ENCODE peak calls at places on chromosomes 11 and 22, in seven cellular contexts. U is K562, S is breast epithelium, M is Peyer's patch, L is uterus, O is heart left ventricle, R is IMR-90. I is an unnamed sample.

GRCh38 chr11:33622231-33622630 is 78.4 kb downstream of the C11orf91 start:
- DNase-seq in S (no peak), M (no peak), O (no peak), L (no peak), R (peak; percentile 63), U (no peak), I (no peak)

GRCh38 chr11:10305262-10305963 is 540 bp downstream of the ADM start:
- DNase-seq in L (peak; percentile 44), R (peak; percentile 9), S (no peak), U (peak; percentile 10), M (peak; percentile 68), O (peak; percentile 80), I (peak; percentile 84)

GRCh38 chr11:35632301-35632700 is 14.0 kb downstream of the FJX1 start:
- DNase-seq in M (no peak), U (no peak), L (no peak), R (peak; percentile 42), S (no peak), O (no peak), I (no peak)

GRCh38 chr11:116833491-116833815 is 3.7 kb downstream of the APOC3 start:
- DNase-seq in S (no peak), R (no peak), M (peak; percentile 42), O (no peak), L (no peak), U (no peak), I (no peak)

GRCh38 chr11:7480132-7480531 is 5.2 kb upstream of the OLFML1 start:
- DNase-seq in M (no peak), O (no peak), U (no peak), S (no peak), L (no peak), R (no peak), I (no peak)

GRCh38 chr11:15757299-15757698 is 599.0 kb downstream of the SOX6 start:
- DNase-seq in R (no peak), U (no peak), O (no peak), M (no peak), L (no peak), S (no peak), I (no peak)

GRCh38 chr11:441418-442274 is at the start of gene ANO9:
- DNase-seq in M (peak; percentile 91), S (peak; percentile 74), R (no peak), U (peak; percentile 77), L (no peak), O (no peak), I (no peak)

GRCh38 chr22:48896766-48897637 is 930.7 kb downstream of the BRD1 start:
- DNase-seq in O (no peak), S (no peak), R (no peak), U (no peak), L (no peak), M (no peak), I (no peak)

GRCh38 chr11:41612415-41612814 is 153.0 kb upstream of the LRRC4C start:
- DNase-seq in L (no peak), O (no peak), S (no peak), U (no peak), M (no peak), R (no peak), I (no peak)

GRCh38 chr11:77107950-77108349 is 5.3 kb downstream of the OMP start:
- DNase-seq in L (peak; percentile 65), R (peak; percentile 95), M (peak; percentile 85), U (no peak), O (peak; percentile 71), S (no peak), I (no peak)

GRCh38 chr11:2369896-2370295 is 7.2 kb upstream of the CD81 start:
- DNase-seq in R (no peak), U (no peak), O (peak; percentile 10), L (no peak), S (no peak), M (no peak), I (no peak)

GRCh38 chr11:86873573-86874083 is 73.3 kb downstream of the PRSS23 start:
- DNase-seq in M (no peak), S (no peak), O (no peak), U (no peak), L (no peak), R (peak; percentile 31), I (no peak)

GRCh38 chr11:100680070-100680469 is 7.0 kb upstream of the ARHGAP42 start:
- DNase-seq in M (no peak), L (no peak), O (no peak), U (no peak), S (no peak), R (no peak), I (no peak)

GRCh38 chr11:72446929-72447753 is 12.8 kb upstream of the CLPB start:
- DNase-seq in S (no peak), L (no peak), R (peak; percentile 69), M (no peak), U (peak; percentile 61), O (no peak), I (peak; percentile 77)

GRCh38 chr11:116993599-116993998 is 104.6 kb downstream of the SIK3 start:
- DNase-seq in S (no peak), U (no peak), M (no peak), O (no peak), L (no peak), R (no peak), I (no peak)

GRCh38 chr11:117188620-117189081 is 10.1 kb downstream of the SIDT2 start:
- DNase-seq in M (peak; percentile 53), S (peak; percentile 36), L (peak; percentile 11), U (no peak), R (no peak), O (no peak), I (no peak)

GRCh38 chr11:64251986-64252837 is 882 bp downstream of the PLCB3 start:
- DNase-seq in R (no peak), L (peak; percentile 58), O (no peak), M (peak; percentile 86), S (no peak), U (peak; percentile 76), I (peak; percentile 46)

GRCh38 chr11:63917685-63918523 is 940 bp upstream of the RCOR2 start:
- DNase-seq in M (peak; percentile 60), S (no peak), U (peak; percentile 82), L (peak; percentile 72), O (peak; percentile 88), R (no peak), I (peak; percentile 23)

GRCh38 chr11:101435406-101435805 is 148.4 kb downstream of the TRPC6 start:
- DNase-seq in S (no peak), U (no peak), R (no peak), M (no peak), O (no peak), L (no peak), I (no peak)

GRCh38 chr11:13983081-13983751 is 20.7 kb downstream of the SPON1 start:
- DNase-seq in S (no peak), O (peak; percentile 60), U (no peak), L (peak; percentile 68), M (no peak), R (peak; percentile 64), I (no peak)

GRCh38 chr11:27909386-27909785 is 198.6 kb downstream of the KIF18A start:
- DNase-seq in S (no peak), M (no peak), U (no peak), O (no peak), L (no peak), R (no peak), I (no peak)

GRCh38 chr11:19576054-19576453 is 136.6 kb upstream of the NAV2 start:
- DNase-seq in R (peak; percentile 49), O (no peak), U (no peak), L (no peak), M (no peak), S (no peak), I (no peak)

GRCh38 chr22:28243539-28243938 is 324.5 kb upstream of the PITPNB start:
- DNase-seq in R (no peak), M (no peak), U (no peak), L (no peak), S (no peak), O (no peak), I (no peak)

GRCh38 chr22:36435516-36436415 is 45.7 kb downstream of the TXN2 start:
- DNase-seq in U (no peak), M (peak; percentile 85), O (no peak), S (peak; percentile 60), L (no peak), R (no peak), I (no peak)
- TF ChIP-seq POLR2A in U (no peak), M (no peak), O (no peak), S (no peak), L (no peak), R (no peak), I (no peak)

DNA sequence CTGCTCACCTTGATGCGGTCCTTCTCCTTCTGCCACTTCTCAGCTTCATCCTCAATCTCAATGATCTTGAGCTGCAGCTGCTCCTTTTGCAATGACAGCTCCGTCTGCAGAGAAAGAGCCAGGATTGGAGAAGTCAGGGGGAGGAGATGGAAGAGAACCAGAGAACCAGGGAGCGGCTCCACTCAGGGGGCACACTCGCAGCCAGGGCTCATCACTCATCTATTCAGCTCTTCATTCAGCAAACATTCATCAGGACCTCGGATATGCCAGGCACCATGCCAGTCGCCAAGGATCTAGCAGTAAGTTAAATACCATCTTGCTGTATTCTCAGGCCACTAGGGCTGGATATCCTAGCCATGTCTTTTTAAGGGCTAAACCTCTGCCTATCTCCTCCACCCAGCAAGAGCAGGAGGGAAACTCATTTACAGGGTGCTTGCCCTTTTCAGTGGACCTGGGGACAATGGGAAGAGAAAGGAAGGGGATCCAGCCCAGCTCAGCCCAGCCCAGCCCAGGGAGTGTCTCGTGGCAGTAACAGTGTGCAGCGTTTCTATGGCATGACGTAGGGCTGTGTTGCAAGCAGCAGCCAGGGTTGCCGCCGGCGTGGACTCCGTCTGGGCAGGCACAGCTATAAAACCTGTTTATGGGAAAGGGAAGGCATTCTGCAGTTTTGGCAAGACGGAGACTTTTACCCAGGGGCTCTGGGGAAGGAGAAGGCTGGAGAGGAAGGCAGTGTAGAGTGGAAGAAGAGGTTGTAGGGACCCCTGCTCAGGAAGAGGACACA is 9.3 kb downstream of the TRIM29 start:
- DNase-seq in O (peak; percentile 14), M (peak; percentile 89), U (no peak), S (peak; percentile 88), R (peak; percentile 8), L (peak; percentile 70), I (no peak)
- TF ChIP-seq POLR2A in O (no peak), M (peak; percentile 30), U (no peak), S (no peak), R (no peak), L (peak; percentile 16), I (no peak)

GRCh38 chr11:65854161-65854592 is 3.8 kb downstream of the CFL1 start:
- DNase-seq in S (no peak), R (no peak), M (peak; percentile 92), U (no peak), L (no peak), O (no peak), I (no peak)
- TF ChIP-seq POLR2A in S (no peak), R (no peak), M (peak; percentile 92), U (peak; percentile 20), L (no peak), O (no peak), I (no peak)

GRCh38 chr11:12380565-12381325 is 3.4 kb downstream of the PARVA start:
- DNase-seq in M (no peak), R (no peak), O (no peak), L (no peak), S (no peak), U (no peak), I (no peak)

GRCh38 chr11:12381875-12382274 is 4.5 kb downstream of the PARVA start:
- DNase-seq in U (no peak), O (no peak), M (no peak), S (no peak), R (no peak), L (no peak), I (no peak)

GRCh38 chr11:12376259-12376971 is 956 bp upstream of the PARVA start:
- DNase-seq in R (peak; percentile 91), O (no peak), M (peak; percentile 49), L (peak; percentile 81), U (no peak), S (no peak), I (no peak)

GRCh38 chr11:12377106-12377823 is at the start of gene PARVA:
- DNase-seq in L (peak; percentile 76), M (peak; percentile 63), U (no peak), S (peak; percentile 77), R (peak; percentile 81), O (peak; percentile 86), I (no peak)

GRCh38 chr11:12377824-12378593 is 638 bp downstream of the PARVA start:
- DNase-seq in U (no peak), R (peak; percentile 71), L (peak; percentile 76), O (peak; percentile 83), M (peak; percentile 80), S (peak; percentile 80), I (no peak)
- TF ChIP-seq POLR2A in U (no peak), R (peak; percentile 82), L (no peak), O (no peak), M (peak; percentile 25), S (no peak), I (no peak)